ENCODE peak calls at places on chromosome 19, in ten cellular contexts. One of them, this sample, is unnamed.

GRCh38 chr19:14363203-14364097 is 17.8 kb upstream of the ADGRE5 start:
- DNase-seq in HFF-Myc: no peak
- DNase-seq in thoracic aorta: peak; percentile 72
- DNase-seq in NCI-H748 treated with DMSO at 0.1 percent for 48 hours: no peak
- DNase-seq in effector memory CD8-positive, alpha-beta T cell: no peak
- DNase-seq in endothelial cell: peak; percentile 64
- DNase-seq in retina: peak; percentile 73
- DNase-seq in CD8-positive, alpha-beta T cell: no peak
- DNase-seq in substantia nigra: no peak
- DNase-seq in naive thymus-derived CD8-positive, alpha-beta T cell: peak; percentile 42
- DNase-seq in this sample: peak; percentile 91

GRCh38 chr19:49398001-49398615 is 10.1 kb downstream of the KASH5 start:
- DNase-seq in thoracic aorta: no peak
- DNase-seq in naive thymus-derived CD8-positive, alpha-beta T cell: no peak
- DNase-seq in retina: no peak
- DNase-seq in CD8-positive, alpha-beta T cell: no peak
- DNase-seq in endothelial cell: no peak
- DNase-seq in NCI-H748 treated with DMSO at 0.1 percent for 48 hours: no peak
- DNase-seq in substantia nigra: no peak
- DNase-seq in HFF-Myc: no peak
- DNase-seq in effector memory CD8-positive, alpha-beta T cell: no peak
- DNase-seq in this sample: peak; percentile 41

GRCh38 chr19:28718909-28719308 is 494.0 kb downstream of the UQCRFS1 start:
- DNase-seq in endothelial cell: no peak
- DNase-seq in HFF-Myc: no peak
- DNase-seq in thoracic aorta: no peak
- DNase-seq in CD8-positive, alpha-beta T cell: no peak
- DNase-seq in retina: no peak
- DNase-seq in naive thymus-derived CD8-positive, alpha-beta T cell: no peak
- DNase-seq in substantia nigra: no peak
- DNase-seq in effector memory CD8-positive, alpha-beta T cell: no peak
- DNase-seq in NCI-H748 treated with DMSO at 0.1 percent for 48 hours: no peak
- DNase-seq in this sample: no peak

GRCh38 chr19:37966211-37967072 is 59.4 kb downstream of the SIPA1L3 start:
- DNase-seq in endothelial cell: no peak
- DNase-seq in CD8-positive, alpha-beta T cell: no peak
- DNase-seq in effector memory CD8-positive, alpha-beta T cell: no peak
- DNase-seq in naive thymus-derived CD8-positive, alpha-beta T cell: no peak
- DNase-seq in HFF-Myc: peak; percentile 14
- DNase-seq in retina: peak; percentile 28
- DNase-seq in NCI-H748 treated with DMSO at 0.1 percent for 48 hours: no peak
- DNase-seq in substantia nigra: no peak
- DNase-seq in thoracic aorta: no peak
- DNase-seq in this sample: peak; percentile 65

GRCh38 chr19:1782501-1782900 is 29.2 kb downstream of the ONECUT3 start:
- DNase-seq in CD8-positive, alpha-beta T cell: no peak
- DNase-seq in thoracic aorta: no peak
- DNase-seq in naive thymus-derived CD8-positive, alpha-beta T cell: no peak
- DNase-seq in endothelial cell: no peak
- DNase-seq in effector memory CD8-positive, alpha-beta T cell: no peak
- DNase-seq in HFF-Myc: no peak
- DNase-seq in substantia nigra: no peak
- DNase-seq in NCI-H748 treated with DMSO at 0.1 percent for 48 hours: no peak
- DNase-seq in retina: no peak
- DNase-seq in this sample: no peak

GRCh38 chr19:50252111-50252886 is 48.9 kb downstream of the MYH14 start:
- DNase-seq in HFF-Myc: no peak
- DNase-seq in retina: no peak
- DNase-seq in NCI-H748 treated with DMSO at 0.1 percent for 48 hours: peak; percentile 12
- DNase-seq in CD8-positive, alpha-beta T cell: no peak
- DNase-seq in thoracic aorta: no peak
- DNase-seq in endothelial cell: no peak
- DNase-seq in effector memory CD8-positive, alpha-beta T cell: peak; percentile 6
- DNase-seq in naive thymus-derived CD8-positive, alpha-beta T cell: no peak
- DNase-seq in substantia nigra: peak; percentile 10
- DNase-seq in this sample: no peak

GRCh38 chr19:17389957-17390664 is 3.9 kb downstream of the CCDC194 start:
- DNase-seq in NCI-H748 treated with DMSO at 0.1 percent for 48 hours: no peak
- DNase-seq in retina: no peak
- DNase-seq in CD8-positive, alpha-beta T cell: no peak
- DNase-seq in thoracic aorta: no peak
- DNase-seq in HFF-Myc: no peak
- DNase-seq in substantia nigra: no peak
- DNase-seq in endothelial cell: peak; percentile 51
- DNase-seq in effector memory CD8-positive, alpha-beta T cell: no peak
- DNase-seq in naive thymus-derived CD8-positive, alpha-beta T cell: no peak
- DNase-seq in this sample: no peak

GRCh38 chr19:55027472-55028337 is 10.4 kb downstream of the GP6 start:
- DNase-seq in effector memory CD8-positive, alpha-beta T cell: no peak
- DNase-seq in retina: no peak
- DNase-seq in thoracic aorta: no peak
- DNase-seq in NCI-H748 treated with DMSO at 0.1 percent for 48 hours: no peak
- DNase-seq in CD8-positive, alpha-beta T cell: no peak
- DNase-seq in endothelial cell: no peak
- DNase-seq in substantia nigra: no peak
- DNase-seq in naive thymus-derived CD8-positive, alpha-beta T cell: no peak
- DNase-seq in HFF-Myc: no peak
- DNase-seq in this sample: peak; percentile 7

GRCh38 chr19:44912854-44913253 is 1.6 kb upstream of the APOC1 start:
- DNase-seq in substantia nigra: peak; percentile 74
- DNase-seq in CD8-positive, alpha-beta T cell: no peak
- DNase-seq in effector memory CD8-positive, alpha-beta T cell: no peak
- DNase-seq in NCI-H748 treated with DMSO at 0.1 percent for 48 hours: no peak
- DNase-seq in endothelial cell: no peak
- DNase-seq in thoracic aorta: no peak
- DNase-seq in HFF-Myc: no peak
- DNase-seq in retina: no peak
- DNase-seq in naive thymus-derived CD8-positive, alpha-beta T cell: no peak
- DNase-seq in this sample: no peak

GRCh38 chr19:51168571-51169282 is 26.6 kb downstream of the SIGLEC7 start:
- DNase-seq in naive thymus-derived CD8-positive, alpha-beta T cell: no peak
- DNase-seq in NCI-H748 treated with DMSO at 0.1 percent for 48 hours: no peak
- DNase-seq in CD8-positive, alpha-beta T cell: no peak
- DNase-seq in effector memory CD8-positive, alpha-beta T cell: no peak
- DNase-seq in thoracic aorta: no peak
- DNase-seq in substantia nigra: no peak
- DNase-seq in retina: no peak
- DNase-seq in endothelial cell: no peak
- DNase-seq in HFF-Myc: no peak
- DNase-seq in this sample: no peak

GRCh38 chr19:46634045-46634655 is 1.9 kb downstream of the GNG8 start:
- DNase-seq in substantia nigra: peak; percentile 94
- DNase-seq in naive thymus-derived CD8-positive, alpha-beta T cell: peak; percentile 86
- DNase-seq in endothelial cell: peak; percentile 85
- DNase-seq in thoracic aorta: peak; percentile 57
- DNase-seq in HFF-Myc: peak; percentile 52
- DNase-seq in effector memory CD8-positive, alpha-beta T cell: peak; percentile 82
- DNase-seq in NCI-H748 treated with DMSO at 0.1 percent for 48 hours: peak; percentile 85
- DNase-seq in retina: peak; percentile 61
- DNase-seq in CD8-positive, alpha-beta T cell: peak; percentile 86
- DNase-seq in this sample: peak; percentile 96

GRCh38 chr19:30168760-30169159 is 203.4 kb upstream of the ZNF536 start:
- DNase-seq in CD8-positive, alpha-beta T cell: no peak
- DNase-seq in effector memory CD8-positive, alpha-beta T cell: no peak
- DNase-seq in NCI-H748 treated with DMSO at 0.1 percent for 48 hours: no peak
- DNase-seq in endothelial cell: no peak
- DNase-seq in retina: no peak
- DNase-seq in substantia nigra: no peak
- DNase-seq in HFF-Myc: no peak
- DNase-seq in naive thymus-derived CD8-positive, alpha-beta T cell: no peak
- DNase-seq in thoracic aorta: no peak
- DNase-seq in this sample: no peak

GRCh38 chr19:40663712-40664692 is 26.4 kb downstream of the NUMBL start:
- DNase-seq in effector memory CD8-positive, alpha-beta T cell: no peak
- DNase-seq in endothelial cell: no peak
- DNase-seq in substantia nigra: no peak
- DNase-seq in thoracic aorta: no peak
- DNase-seq in retina: no peak
- DNase-seq in CD8-positive, alpha-beta T cell: no peak
- DNase-seq in naive thymus-derived CD8-positive, alpha-beta T cell: no peak
- DNase-seq in HFF-Myc: no peak
- DNase-seq in NCI-H748 treated with DMSO at 0.1 percent for 48 hours: no peak
- DNase-seq in this sample: no peak

GRCh38 chr19:38727306-38727867 is 16.9 kb downstream of the CAPN12 start:
- DNase-seq in effector memory CD8-positive, alpha-beta T cell: no peak
- DNase-seq in naive thymus-derived CD8-positive, alpha-beta T cell: no peak
- DNase-seq in NCI-H748 treated with DMSO at 0.1 percent for 48 hours: no peak
- DNase-seq in thoracic aorta: no peak
- DNase-seq in HFF-Myc: no peak
- DNase-seq in CD8-positive, alpha-beta T cell: no peak
- DNase-seq in retina: no peak
- DNase-seq in endothelial cell: no peak
- DNase-seq in substantia nigra: no peak
- DNase-seq in this sample: no peak

GRCh38 chr19:49916839-49917733 is 11.9 kb upstream of the ATF5 start:
- DNase-seq in endothelial cell: no peak
- DNase-seq in NCI-H748 treated with DMSO at 0.1 percent for 48 hours: no peak
- DNase-seq in retina: no peak
- DNase-seq in naive thymus-derived CD8-positive, alpha-beta T cell: no peak
- DNase-seq in CD8-positive, alpha-beta T cell: no peak
- DNase-seq in thoracic aorta: no peak
- DNase-seq in substantia nigra: no peak
- DNase-seq in effector memory CD8-positive, alpha-beta T cell: no peak
- DNase-seq in HFF-Myc: no peak
- DNase-seq in this sample: no peak

GRCh38 chr19:8366961-8367326 is 3.0 kb downstream of the ANGPTL4 start:
- DNase-seq in CD8-positive, alpha-beta T cell: no peak
- DNase-seq in HFF-Myc: no peak
- DNase-seq in naive thymus-derived CD8-positive, alpha-beta T cell: no peak
- DNase-seq in thoracic aorta: no peak
- DNase-seq in substantia nigra: peak; percentile 51
- DNase-seq in endothelial cell: no peak
- DNase-seq in retina: no peak
- DNase-seq in effector memory CD8-positive, alpha-beta T cell: no peak
- DNase-seq in NCI-H748 treated with DMSO at 0.1 percent for 48 hours: no peak
- DNase-seq in this sample: peak; percentile 78

GRCh38 chr19:6313398-6313969 is 19.9 kb downstream of the ACER1 start:
- DNase-seq in naive thymus-derived CD8-positive, alpha-beta T cell: no peak
- DNase-seq in thoracic aorta: no peak
- DNase-seq in retina: no peak
- DNase-seq in CD8-positive, alpha-beta T cell: no peak
- DNase-seq in NCI-H748 treated with DMSO at 0.1 percent for 48 hours: no peak
- DNase-seq in HFF-Myc: no peak
- DNase-seq in endothelial cell: no peak
- DNase-seq in substantia nigra: no peak
- DNase-seq in effector memory CD8-positive, alpha-beta T cell: no peak
- DNase-seq in this sample: no peak

GRCh38 chr19:55457683-55458457 is 3.6 kb downstream of the ISOC2 start:
- DNase-seq in thoracic aorta: no peak
- DNase-seq in HFF-Myc: no peak
- DNase-seq in effector memory CD8-positive, alpha-beta T cell: no peak
- DNase-seq in NCI-H748 treated with DMSO at 0.1 percent for 48 hours: no peak
- DNase-seq in retina: no peak
- DNase-seq in substantia nigra: no peak
- DNase-seq in endothelial cell: no peak
- DNase-seq in CD8-positive, alpha-beta T cell: no peak
- DNase-seq in naive thymus-derived CD8-positive, alpha-beta T cell: no peak
- DNase-seq in this sample: no peak

GRCh38 chr19:31263317-31263716 is 85.9 kb downstream of the TSHZ3 start:
- DNase-seq in naive thymus-derived CD8-positive, alpha-beta T cell: no peak
- DNase-seq in HFF-Myc: no peak
- DNase-seq in endothelial cell: no peak
- DNase-seq in substantia nigra: no peak
- DNase-seq in effector memory CD8-positive, alpha-beta T cell: no peak
- DNase-seq in NCI-H748 treated with DMSO at 0.1 percent for 48 hours: no peak
- DNase-seq in CD8-positive, alpha-beta T cell: no peak
- DNase-seq in thoracic aorta: no peak
- DNase-seq in retina: no peak
- DNase-seq in this sample: no peak

GRCh38 chr19:18263324-18264215 is 10.7 kb downstream of the IQCN start:
- DNase-seq in substantia nigra: no peak
- DNase-seq in effector memory CD8-positive, alpha-beta T cell: no peak
- DNase-seq in NCI-H748 treated with DMSO at 0.1 percent for 48 hours: no peak
- DNase-seq in retina: no peak
- DNase-seq in endothelial cell: no peak
- DNase-seq in CD8-positive, alpha-beta T cell: no peak
- DNase-seq in naive thymus-derived CD8-positive, alpha-beta T cell: no peak
- DNase-seq in thoracic aorta: no peak
- DNase-seq in HFF-Myc: no peak
- DNase-seq in this sample: no peak

GRCh38 chr19:16261584-16262370 is 62.8 kb upstream of the KLF2 start:
- DNase-seq in substantia nigra: no peak
- DNase-seq in retina: no peak
- DNase-seq in NCI-H748 treated with DMSO at 0.1 percent for 48 hours: no peak
- DNase-seq in endothelial cell: no peak
- DNase-seq in effector memory CD8-positive, alpha-beta T cell: no peak
- DNase-seq in CD8-positive, alpha-beta T cell: no peak
- DNase-seq in HFF-Myc: no peak
- DNase-seq in naive thymus-derived CD8-positive, alpha-beta T cell: no peak
- DNase-seq in thoracic aorta: no peak
- DNase-seq in this sample: no peak

GRCh38 chr19:17184381-17184841 is 30.7 kb upstream of the USE1 start:
- DNase-seq in HFF-Myc: no peak
- DNase-seq in retina: no peak
- DNase-seq in endothelial cell: no peak
- DNase-seq in CD8-positive, alpha-beta T cell: peak; percentile 46
- DNase-seq in naive thymus-derived CD8-positive, alpha-beta T cell: peak; percentile 51
- DNase-seq in thoracic aorta: no peak
- DNase-seq in NCI-H748 treated with DMSO at 0.1 percent for 48 hours: no peak
- DNase-seq in substantia nigra: no peak
- DNase-seq in effector memory CD8-positive, alpha-beta T cell: peak; percentile 68
- DNase-seq in this sample: no peak

GRCh38 chr19:48568345-48568886 is 16.4 kb downstream of the SULT2B1 start:
- DNase-seq in NCI-H748 treated with DMSO at 0.1 percent for 48 hours: no peak
- DNase-seq in HFF-Myc: peak; percentile 77
- DNase-seq in substantia nigra: peak; percentile 54
- DNase-seq in CD8-positive, alpha-beta T cell: no peak
- DNase-seq in retina: peak; percentile 63
- DNase-seq in endothelial cell: no peak
- DNase-seq in thoracic aorta: peak; percentile 80
- DNase-seq in naive thymus-derived CD8-positive, alpha-beta T cell: no peak
- DNase-seq in effector memory CD8-positive, alpha-beta T cell: no peak
- DNase-seq in this sample: peak; percentile 96